ENCODE peak calls at places on chromosomes 13 and 19, in five cellular contexts. S, T, G, M and B are unnamed samples.

GRCh38 chr13:55602784-55603183 is 1537.9 kb upstream of the PRR20A start:
- DNase-seq in S (no peak), T (no peak), G (no peak), M (no peak), B (no peak)

GRCh38 chr13:99800004-99800403 is 171.6 kb downstream of the ZIC5 start:
- DNase-seq in S (no peak), T (no peak), G (no peak), M (no peak), B (no peak)

GRCh38 chr19:18069383-18069782 is 17.4 kb downstream of the IL12RB1 start:
- DNase-seq in S (no peak), T (no peak), G (no peak), M (no peak), B (no peak)

GRCh38 chr19:13846533-13847032 is 30.4 kb upstream of the NANOS3 start:
- DNase-seq in S (peak), T (peak), G (peak), M (peak), B (peak)

GRCh38 chr19:362154-362553 is 17.6 kb upstream of the MIER2 start:
- DNase-seq in S (no peak), T (no peak), G (no peak), M (no peak), B (no peak)

GRCh38 chr19:51272183-51272817 is 21.4 kb downstream of the SIGLECL1 start:
- DNase-seq in S (no peak), T (no peak), G (peak), M (no peak), B (no peak)

GRCh38 chr13:20814224-20814910 is 40.6 kb upstream of the EEF1AKMT1 start:
- DNase-seq in S (no peak), T (peak), G (peak), M (peak), B (peak)

GRCh38 chr13:23506821-23507210 is 63.4 kb upstream of the TNFRSF19 start:
- DNase-seq in S (no peak), T (no peak), G (no peak), M (no peak), B (no peak)

GRCh38 chr19:47081095-47081494 is 32.5 kb downstream of the ZC3H4 start:
- DNase-seq in S (no peak), T (no peak), G (no peak), M (no peak), B (peak)

GRCh38 chr19:17089238-17089637 is 13.7 kb downstream of the MYO9B start:
- DNase-seq in S (no peak), T (no peak), G (no peak), M (no peak), B (no peak)

GRCh38 chr19:42075364-42075615 is 676 bp upstream of the ZNF574 start:
- DNase-seq in S (no peak), T (no peak), G (no peak), M (no peak), B (no peak)

GRCh38 chr13:49791214-49791752 is 1.2 kb downstream of the KPNA3 start:
- DNase-seq in S (no peak), T (peak), G (no peak), M (no peak), B (peak)

GRCh38 chr13:32262165-32262564 is 53.0 kb downstream of the ZAR1L start:
- DNase-seq in S (no peak), T (no peak), G (no peak), M (no peak), B (no peak)

GRCh38 chr13:50365683-50366391 is 350.6 kb downstream of the KCNRG start:
- DNase-seq in S (no peak), T (peak), G (no peak), M (no peak), B (peak)

GRCh38 chr13:113971471-113972231 is 2.2 kb downstream of the C13orf46 start:
- DNase-seq in S (no peak), T (no peak), G (no peak), M (no peak), B (no peak)

GRCh38 chr13:113990321-113990837 is 16.5 kb upstream of the C13orf46 start:
- DNase-seq in S (no peak), T (no peak), G (no peak), M (peak), B (no peak)

GRCh38 chr19:42397315-42398166 is 7.4 kb upstream of the CNFN start:
- DNase-seq in S (no peak), T (no peak), G (no peak), M (no peak), B (no peak)

GRCh38 chr13:40562975-40563349 is 103.5 kb downstream of the FOXO1 start:
- DNase-seq in S (no peak), T (no peak), G (no peak), M (no peak), B (no peak)

GRCh38 chr13:40563350-40564125 is 102.9 kb downstream of the FOXO1 start:
- DNase-seq in S (no peak), T (no peak), G (no peak), M (no peak), B (no peak)

GRCh38 chr13:40566811-40567210 is 99.6 kb downstream of the FOXO1 start:
- DNase-seq in S (no peak), T (no peak), G (no peak), M (no peak), B (no peak)

GRCh38 chr13:40565282-40566148 is 100.9 kb downstream of the FOXO1 start:
- DNase-seq in S (no peak), T (no peak), G (no peak), M (no peak), B (peak)

DNA sequence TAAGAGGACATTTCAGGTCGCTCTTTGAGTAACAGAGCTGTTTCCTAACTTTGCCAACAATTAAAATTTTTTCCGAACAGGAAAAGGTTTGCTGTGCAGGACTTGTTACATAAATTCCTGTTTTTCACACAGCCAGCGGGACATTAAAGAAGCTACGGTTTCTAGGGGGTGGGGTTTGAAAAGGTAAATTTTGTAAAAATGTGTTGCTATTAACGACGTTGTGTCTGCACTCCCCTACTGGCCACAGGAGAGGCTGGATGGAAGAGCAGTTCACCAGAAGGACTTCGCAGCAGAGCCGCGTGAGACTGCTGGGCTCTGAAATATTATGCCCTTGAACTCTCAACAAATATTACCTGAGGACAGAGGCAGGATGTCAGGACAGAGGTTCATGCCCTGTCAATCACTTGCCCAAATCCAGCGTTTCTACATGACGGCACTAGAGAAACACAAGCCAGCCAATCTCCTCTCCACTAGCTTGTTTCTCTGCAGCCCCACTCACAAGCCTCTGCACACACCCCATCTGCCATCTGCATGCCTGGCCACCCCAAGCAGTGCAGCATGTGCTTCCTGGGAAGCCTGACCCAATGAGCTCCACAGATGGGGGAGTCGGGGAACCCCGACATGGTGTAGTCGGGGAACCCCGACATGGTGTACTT is 102.0 kb downstream of the FOXO1 start:
- DNase-seq in S (no peak), T (no peak), G (no peak), M (no peak), B (no peak)
- TF ChIP-seq CTCF in S (no peak), T (no peak), G (no peak), M (no peak), B (peak)

GRCh38 chr19:45772130-45772880 is 3.3 kb upstream of the SIX5 start:
- DNase-seq in S (no peak), T (no peak), G (no peak), M (no peak), B (no peak)

GRCh38 chr19:45772912-45773311 is 3.9 kb upstream of the SIX5 start:
- DNase-seq in S (no peak), T (no peak), G (no peak), M (no peak), B (no peak)

GRCh38 chr19:45769821-45770191 is 754 bp upstream of the SIX5 start:
- DNase-seq in S (no peak), T (peak), G (peak), M (no peak), B (peak)

GRCh38 chr19:45770192-45771101 is 1.4 kb upstream of the SIX5 start:
- DNase-seq in S (peak), T (peak), G (peak), M (peak), B (peak)

DNA sequence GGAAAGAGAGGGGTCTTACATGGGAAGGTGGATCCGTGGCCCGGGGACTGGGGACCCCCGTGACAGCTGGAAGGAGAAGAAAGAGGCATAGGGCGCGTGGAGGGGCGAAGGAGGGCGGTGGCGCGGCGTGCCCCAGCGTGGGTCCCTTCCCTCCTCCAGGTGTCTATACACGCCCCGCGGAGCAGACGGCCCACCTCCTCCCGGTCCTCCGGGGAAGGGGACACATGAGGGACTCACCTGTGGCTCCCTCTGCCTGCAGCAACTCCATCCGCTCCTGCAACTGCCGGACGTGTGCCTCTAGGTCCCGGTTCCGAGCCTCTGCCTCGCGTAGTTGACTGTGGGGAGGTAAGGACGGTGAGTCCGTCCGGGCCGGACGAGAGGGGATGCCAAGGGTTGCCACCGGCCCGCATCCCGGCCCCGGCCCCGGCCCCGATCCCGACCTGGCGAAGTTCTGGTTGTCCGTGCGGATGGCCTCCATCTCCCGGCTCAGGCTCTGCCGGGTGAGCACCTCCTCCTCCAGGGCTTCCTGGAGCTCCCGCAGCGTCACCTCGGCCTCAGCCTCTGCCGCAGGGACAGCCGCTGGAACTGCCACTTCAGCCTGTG is 2.4 kb upstream of the SIX5 start:
- DNase-seq in S (no peak), T (no peak), G (no peak), M (no peak), B (no peak)
- H3K4me3 ChIP-seq in S (peak), T (no peak), G (no peak), M (no peak), B (peak)

GRCh38 chr19:39342647-39343305 is 555 bp downstream of the SAMD4B start:
- DNase-seq in S (no peak), T (peak), G (no peak), M (no peak), B (peak)

GRCh38 chr19:39341122-39341719 is 1.0 kb upstream of the SAMD4B start:
- DNase-seq in S (no peak), T (peak), G (no peak), M (no peak), B (no peak)

GRCh38 chr19:39345956-39346355 is 3.7 kb downstream of the SAMD4B start:
- DNase-seq in S (no peak), T (no peak), G (no peak), M (no peak), B (no peak)

GRCh38 chr19:39339636-39340035 is 2.6 kb upstream of the SAMD4B start:
- DNase-seq in S (no peak), T (no peak), G (no peak), M (no peak), B (no peak)

DNA sequence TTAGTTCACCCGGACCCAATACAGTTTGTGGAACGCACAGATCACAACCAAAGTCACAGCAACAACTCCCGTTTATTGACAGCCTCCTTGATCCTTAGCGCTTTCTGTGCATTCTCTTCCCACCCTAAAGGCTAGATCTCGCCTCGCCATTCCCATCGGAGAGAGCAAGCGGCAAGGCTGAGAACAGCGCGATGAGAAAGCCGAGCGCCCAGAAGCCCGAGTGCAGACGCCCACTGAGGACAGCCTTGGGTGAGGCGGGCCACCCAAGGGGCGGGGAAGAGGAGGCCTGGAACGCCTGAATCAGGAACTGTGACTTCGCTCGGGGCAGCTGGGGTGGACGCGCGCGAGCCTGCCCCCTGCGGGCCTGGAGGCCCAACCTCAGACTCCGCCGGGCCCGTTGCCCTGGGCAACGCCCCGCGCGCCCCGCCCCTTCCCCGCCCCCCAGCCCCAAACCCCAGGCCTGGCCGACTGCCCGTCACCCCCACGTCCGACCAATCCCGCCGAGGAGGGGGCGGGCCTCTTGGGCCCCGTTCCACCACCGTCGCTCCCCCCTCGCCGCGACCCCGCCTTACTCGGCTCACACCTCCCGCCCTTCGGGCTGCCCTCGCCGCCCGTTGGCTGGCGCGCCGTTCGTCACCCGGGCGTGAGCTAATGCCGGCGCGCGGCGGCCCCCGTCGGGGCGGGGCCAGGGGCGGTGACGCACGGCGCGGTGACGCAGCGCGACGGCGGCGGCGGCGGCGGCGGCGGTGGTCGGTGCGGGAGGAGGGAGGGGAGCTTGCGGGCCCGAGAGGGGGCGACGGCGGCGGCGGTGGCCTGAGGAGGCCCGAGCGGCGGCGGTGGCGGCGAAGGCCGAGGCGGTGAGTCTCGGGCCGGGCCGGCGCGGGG is at the start of gene SAMD4B:
- DNase-seq in S (peak), T (peak), G (peak), M (peak), B (peak)
- TF ChIP-seq CTCF in S (peak), T (peak), G (peak), M (peak), B (peak)

GRCh38 chr13:30373727-30374126 is 48.6 kb upstream of the UBE2L5 start:
- DNase-seq in S (no peak), T (peak), G (no peak), M (no peak), B (no peak)

GRCh38 chr13:30377312-30377685 is 45.0 kb upstream of the UBE2L5 start:
- DNase-seq in S (no peak), T (no peak), G (no peak), M (no peak), B (no peak)

GRCh38 chr13:30371649-30372265 is 50.5 kb upstream of the UBE2L5 start:
- DNase-seq in S (peak), T (peak), G (no peak), M (no peak), B (peak)

GRCh38 chr13:30376426-30377311 is 45.6 kb upstream of the UBE2L5 start:
- DNase-seq in S (no peak), T (peak), G (no peak), M (no peak), B (peak)

GRCh38 chr13:30375436-30375835 is 46.9 kb upstream of the UBE2L5 start:
- DNase-seq in S (no peak), T (no peak), G (no peak), M (no peak), B (no peak)
- H3K4me3 ChIP-seq in S (no peak), T (no peak), G (no peak), M (no peak), B (no peak)

DNA sequence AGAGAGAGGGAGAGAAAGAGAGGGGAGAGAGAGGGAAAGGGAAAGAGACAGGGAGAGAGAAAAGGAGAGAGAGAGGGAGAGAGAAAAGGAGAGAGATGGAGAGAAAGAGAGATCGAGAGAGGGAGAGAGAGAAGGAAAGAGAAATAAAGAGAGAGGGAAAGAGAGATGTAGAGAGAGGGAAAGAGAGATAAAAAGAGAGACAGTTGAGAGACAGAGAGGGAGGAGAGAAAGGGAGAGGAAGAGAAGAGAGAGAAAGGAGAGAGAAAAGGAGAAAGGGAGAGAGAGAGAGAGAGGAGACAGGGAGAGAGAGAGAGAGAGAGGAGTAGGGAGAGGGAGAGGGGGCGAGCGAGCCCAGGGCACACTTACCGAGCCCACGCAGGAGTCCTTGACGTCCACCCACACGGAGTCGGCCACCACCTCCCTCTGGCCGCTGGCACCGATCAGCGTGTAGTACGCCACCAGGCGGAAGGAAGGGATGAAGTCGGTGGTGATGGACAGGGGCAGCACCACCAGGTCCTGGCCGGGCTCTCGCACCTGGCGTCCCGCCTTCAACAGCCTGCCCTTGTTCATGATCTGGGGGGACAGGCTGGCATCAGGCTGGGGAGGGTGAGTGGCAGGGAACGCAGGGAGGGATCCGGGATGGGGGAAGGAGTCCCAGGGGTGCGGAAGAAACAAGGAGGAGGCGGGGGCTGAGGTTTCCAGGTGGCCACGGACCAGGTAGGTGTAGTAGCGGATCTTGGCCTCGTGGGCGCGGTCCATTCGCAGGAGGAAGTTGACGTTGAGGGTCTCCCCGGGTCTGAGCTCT is 10.0 kb downstream of the C3 start:
- DNase-seq in S (no peak), T (no peak), G (no peak), M (no peak), B (no peak)
- TF ChIP-seq CTCF in S (no peak), T (no peak), G (no peak), M (no peak), B (peak)